ENCODE peak calls at places on chromosomes 1 and 21, in nine cellular contexts. R, T, F, V, B, Q, P, J and C are unnamed samples.

GRCh38 chr21:36792505-36792967 is 93.6 kb downstream of the SIM2 start:
- DNase-seq in F (no peak), Q (peak; percentile 5), T (no peak), B (no peak), J (no peak), R (no peak), P (no peak), V (no peak), C (no peak)

GRCh38 chr1:246959944-246960693 is 28.4 kb upstream of the AHCTF1 start:
- DNase-seq in Q (no peak), T (no peak), J (no peak), R (peak; percentile 53), B (no peak), P (no peak), F (no peak), V (no peak), C (no peak)

GRCh38 chr1:232382671-232383070 is 247.3 kb downstream of the SIPA1L2 start:
- DNase-seq in Q (no peak), R (no peak), P (no peak), T (no peak), J (no peak), V (no peak), F (no peak), B (no peak), C (no peak)

GRCh38 chr1:23558872-23559135 is 497 bp downstream of the ID3 start:
- DNase-seq in J (no peak), Q (no peak), P (no peak), R (no peak), T (no peak), V (no peak), F (no peak), B (no peak), C (no peak)

GRCh38 chr1:117930484-117930883 is 945 bp downstream of the WDR3 start:
- DNase-seq in F (no peak), Q (no peak), P (no peak), J (no peak), R (peak; percentile 33), T (no peak), V (no peak), B (no peak), C (no peak)

GRCh38 chr1:12547586-12548225 is 70.3 kb downstream of the DHRS3 start:
- DNase-seq in F (no peak), R (no peak), V (no peak), B (no peak), P (peak; percentile 53), T (no peak), Q (no peak), J (no peak), C (no peak)

GRCh38 chr1:228276901-228277490 is 69.2 kb downstream of the OBSCN start:
- DNase-seq in V (no peak), B (no peak), R (no peak), J (no peak), F (no peak), P (peak; percentile 63), Q (no peak), T (no peak), C (no peak)

GRCh38 chr1:205056188-205056611 is 13.2 kb downstream of the CNTN2 start:
- DNase-seq in Q (no peak), J (no peak), P (no peak), B (no peak), T (no peak), F (no peak), R (no peak), V (no peak), C (no peak)

GRCh38 chr1:94022471-94023189 is 98.3 kb downstream of the ABCA4 start:
- DNase-seq in V (no peak), Q (peak; percentile 96), P (no peak), F (no peak), T (no peak), R (peak; percentile 94), B (peak; percentile 71), J (no peak), C (peak; percentile 89)

GRCh38 chr1:203534526-203534925 is 40.6 kb downstream of the OPTC start:
- DNase-seq in R (peak; percentile 91), Q (peak; percentile 96), J (no peak), V (no peak), F (no peak), P (peak; percentile 12), B (peak; percentile 94), T (peak; percentile 45), C (peak; percentile 77)

GRCh38 chr1:212760126-212760823 is 31.3 kb downstream of the NSL1 start:
- DNase-seq in V (no peak), R (peak; percentile 8), F (no peak), B (no peak), T (no peak), Q (no peak), J (peak; percentile 64), P (no peak), C (no peak)

GRCh38 chr1:220873087-220873486 is 6.2 kb upstream of the HLX start:
- DNase-seq in B (no peak), F (no peak), J (no peak), R (no peak), P (no peak), Q (no peak), V (no peak), T (no peak), C (no peak)

GRCh38 chr21:39182484-39183271 is 573 bp downstream of the PSMG1 start:
- DNase-seq in J (no peak), B (no peak), F (no peak), V (no peak), T (no peak), Q (peak; percentile 17), P (no peak), R (no peak), C (no peak)

GRCh38 chr1:241513378-241513777 is 6.2 kb downstream of the FH start:
- DNase-seq in B (no peak), R (no peak), Q (no peak), J (no peak), V (no peak), F (no peak), T (no peak), P (no peak), C (no peak)

GRCh38 chr1:25733271-25733670 is 66.7 kb upstream of the SELENON start:
- DNase-seq in R (no peak), F (no peak), J (no peak), Q (no peak), T (no peak), B (no peak), V (no peak), P (peak; percentile 35), C (no peak)

GRCh38 chr1:85569122-85569521 is 11.4 kb upstream of the CCN1 start:
- DNase-seq in T (no peak), P (no peak), B (peak; percentile 36), V (no peak), Q (peak; percentile 76), J (no peak), F (no peak), R (peak; percentile 91), C (peak; percentile 45)

GRCh38 chr1:12464627-12465056 is 153.4 kb downstream of the DHRS3 start:
- DNase-seq in Q (peak; percentile 97), T (no peak), F (no peak), B (peak; percentile 46), P (no peak), R (peak; percentile 99), J (no peak), V (no peak), C (peak; percentile 93)

GRCh38 chr21:15732290-15732995 is 2.7 kb downstream of the USP25 start:
- DNase-seq in R (peak; percentile 75), V (no peak), J (no peak), F (no peak), B (no peak), T (no peak), P (no peak), Q (no peak), C (no peak)